ENCODE peak calls at places on chromosomes 13 and 19, in six cellular contexts. D, C, V, Y, S and I are unnamed samples.

GRCh38 chr19:47414469-47414868 is 4.9 kb downstream of the MEIS3 start:
- DNase-seq in C (peak; percentile 67), Y (no peak), S (peak; percentile 89), D (no peak), V (no peak), I (no peak)

GRCh38 chr19:33192010-33192409 is 2.1 kb upstream of the LRP3 start:
- DNase-seq in C (peak; percentile 16), S (no peak), D (no peak), Y (no peak), V (no peak), I (no peak)

GRCh38 chr19:36049080-36049698 is 4.9 kb downstream of the THAP8 start:
- DNase-seq in V (no peak), Y (no peak), D (no peak), S (no peak), C (no peak), I (no peak)

GRCh38 chr19:17553256-17553655 is 2.2 kb upstream of the COLGALT1 start:
- DNase-seq in Y (peak; percentile 90), S (peak; percentile 66), C (no peak), V (peak; percentile 93), D (peak; percentile 86), I (peak; percentile 84)

GRCh38 chr19:35142531-35143230 is 374 bp upstream of the FXYD7 start:
- DNase-seq in Y (no peak), V (no peak), S (peak; percentile 48), C (peak; percentile 91), D (no peak), I (no peak)

GRCh38 chr19:1609680-1610474 is 4.6 kb upstream of the UQCR11 start:
- DNase-seq in D (no peak), S (no peak), V (no peak), Y (no peak), C (no peak), I (no peak)

GRCh38 chr13:32019612-32020233 is 11.9 kb upstream of the FRY start:
- DNase-seq in C (no peak), S (peak; percentile 89), D (no peak), Y (peak; percentile 63), V (peak; percentile 58), I (no peak)

GRCh38 chr13:108957369-108958012 is 328.1 kb downstream of the MYO16 start:
- DNase-seq in S (no peak), D (no peak), Y (peak; percentile 70), C (no peak), V (no peak), I (no peak)

GRCh38 chr19:45068041-45068440 is 8.2 kb downstream of the ZNF296 start:
- DNase-seq in V (no peak), C (no peak), D (no peak), Y (no peak), S (no peak), I (no peak)

GRCh38 chr19:16326401-16327130 is 1.9 kb downstream of the KLF2 start:
- DNase-seq in C (peak; percentile 67), S (no peak), V (no peak), D (no peak), Y (no peak), I (peak; percentile 40)

GRCh38 chr13:44429311-44429710 is 55.7 kb downstream of the SERP2 start:
- DNase-seq in V (no peak), D (no peak), Y (no peak), S (no peak), C (no peak), I (no peak)

GRCh38 chr13:101383595-101383994 is 32.7 kb downstream of the NALCN start:
- DNase-seq in S (no peak), D (no peak), C (no peak), V (no peak), Y (no peak), I (no peak)

GRCh38 chr13:97875218-97875617 is 78.3 kb upstream of the IPO5 start:
- DNase-seq in D (no peak), S (no peak), Y (no peak), C (no peak), V (no peak), I (no peak)

GRCh38 chr13:99199541-99200432 is 867 bp upstream of the UBAC2 start:
- DNase-seq in C (no peak), D (no peak), Y (no peak), V (no peak), S (no peak), I (no peak)

GRCh38 chr19:45403781-45404556 is 900 bp downstream of the PPP1R13L start:
- DNase-seq in Y (no peak), V (peak; percentile 68), S (peak; percentile 53), D (peak; percentile 60), C (peak; percentile 88), I (peak; percentile 47)

GRCh38 chr13:58254961-58255360 is 623.4 kb downstream of the PCDH17 start:
- DNase-seq in V (no peak), Y (no peak), C (no peak), S (no peak), D (no peak), I (no peak)

GRCh38 chr19:2726160-2726855 is 5.1 kb upstream of the DIRAS1 start:
- DNase-seq in S (no peak), D (no peak), Y (no peak), C (peak; percentile 24), V (no peak), I (no peak)

GRCh38 chr19:11166281-11167142 is 10.9 kb upstream of the SPC24 start:
- DNase-seq in V (no peak), Y (peak; percentile 61), S (no peak), D (peak; percentile 47), C (no peak), I (peak; percentile 40)

GRCh38 chr19:53308339-53308811 is 25.2 kb upstream of the ZNF845 start:
- DNase-seq in C (no peak), D (no peak), V (no peak), Y (no peak), S (no peak), I (no peak)

GRCh38 chr13:67224148-67224846 is 5.8 kb downstream of the PCDH9 start:
- DNase-seq in Y (peak; percentile 83), S (peak; percentile 72), V (peak; percentile 66), D (peak; percentile 44), C (peak; percentile 94), I (peak; percentile 82)

GRCh38 chr13:39516140-39516539 is 86.9 kb downstream of the LHFPL6 start:
- DNase-seq in V (peak; percentile 48), C (no peak), Y (no peak), S (no peak), D (no peak), I (no peak)

GRCh38 chr13:91369432-91369831 is 21.9 kb downstream of the MIR17HG start:
- DNase-seq in S (no peak), V (no peak), Y (no peak), C (no peak), D (no peak), I (no peak)

GRCh38 chr13:110826861-110827672 is 87.8 kb downstream of the ANKRD10 start:
- DNase-seq in Y (no peak), V (no peak), C (peak; percentile 64), S (peak; percentile 16), D (no peak), I (no peak)

GRCh38 chr13:26037302-26037701 is 14.5 kb downstream of the SHISA2 start:
- DNase-seq in C (no peak), V (no peak), S (peak; percentile 67), D (no peak), Y (no peak), I (no peak)

GRCh38 chr13:21014666-21015170 is 46.7 kb downstream of the LATS2 start:
- DNase-seq in Y (peak; percentile 75), V (peak; percentile 46), C (no peak), S (no peak), D (no peak), I (peak; percentile 92)

GRCh38 chr19:34416021-34416545 is 11.9 kb downstream of the PDCD2L start:
- DNase-seq in C (no peak), V (no peak), S (no peak), D (no peak), Y (no peak), I (no peak)

GRCh38 chr13:25963681-25964080 is 88.1 kb downstream of the SHISA2 start:
- DNase-seq in D (no peak), V (no peak), Y (no peak), C (no peak), S (no peak), I (no peak)

GRCh38 chr13:27918041-27918917 is 1.5 kb upstream of the PDX1 start:
- DNase-seq in V (no peak), D (no peak), C (peak; percentile 80), S (no peak), Y (no peak), I (no peak)

GRCh38 chr19:42121666-42122069 is 10.6 kb downstream of the POU2F2 start:
- DNase-seq in D (no peak), Y (peak; percentile 33), C (no peak), V (peak; percentile 47), S (peak; percentile 89), I (peak; percentile 61)

GRCh38 chr13:37360556-37360955 is 238.0 kb downstream of the POSTN start:
- DNase-seq in C (no peak), D (no peak), S (no peak), V (no peak), Y (no peak), I (no peak)

GRCh38 chr13:53007872-53008271 is 20.7 kb upstream of the OLFM4 start:
- DNase-seq in D (no peak), V (no peak), C (peak; percentile 12), S (no peak), Y (no peak), I (no peak)

GRCh38 chr13:32408999-32409313 is 19.0 kb downstream of the N4BP2L1 start:
- DNase-seq in Y (no peak), C (no peak), S (no peak), D (no peak), V (no peak), I (no peak)